ENCODE peak calls at places on chromosomes 1 and 21, in five cellular contexts. F is A549, N is spleen, W is mucosa of descending colon, C is ovary. Z is an unnamed sample. For H3K9me3, the result is how much of the 10 kb centered on the place peaks cover.

GRCh38 chr1:218537131-218537904 is 192.2 kb downstream of the TGFB2 start:
- DNase-seq in W (no peak), C (no peak), F (no peak), N (no peak), Z (no peak)

GRCh38 chr1:119613769-119614358 is 34.2 kb downstream of the ZNF697 start:
- DNase-seq in F (peak), W (peak), C (peak), N (peak), Z (peak)

GRCh38 chr1:32989160-32989894 is 24.7 kb upstream of the RNF19B start:
- DNase-seq in N (peak), W (peak), C (peak), F (no peak), Z (no peak)

GRCh38 chr1:206490643-206491421 is 16.5 kb upstream of the RASSF5 start:
- DNase-seq in C (no peak), N (peak), W (no peak), F (no peak), Z (no peak)

GRCh38 chr1:45501502-45501859 is 1.4 kb downstream of the MMACHC start:
- DNase-seq in N (no peak), C (no peak), W (no peak), F (no peak), Z (no peak)

GRCh38 chr1:42176902-42177519 is 12.5 kb upstream of the GUCA2A start:
- DNase-seq in W (no peak), F (peak), N (no peak), C (no peak), Z (no peak)

GRCh38 chr1:85359874-85360708 is 83.7 kb upstream of the BCL10 start:
- DNase-seq in C (no peak), N (no peak), W (no peak), F (no peak), Z (no peak)

GRCh38 chr1:240804475-240804874 is 192.5 kb upstream of the GREM2 start:
- DNase-seq in C (no peak), N (no peak), W (no peak), F (no peak), Z (no peak)

GRCh38 chr1:227944931-227945890 is 2.5 kb downstream of the WNT9A start:
- DNase-seq in N (peak), F (no peak), W (peak), C (peak), Z (no peak)

GRCh38 chr1:52862666-52863458 is 20.3 kb downstream of the ZYG11A start:
- DNase-seq in N (no peak), F (no peak), W (no peak), C (no peak), Z (no peak)

GRCh38 chr1:12163210-12163609 is 3.6 kb upstream of the TNFRSF1B start:
- DNase-seq in N (no peak), F (no peak), C (no peak), W (no peak), Z (no peak)

GRCh38 chr1:31523769-31524168 is 52.5 kb upstream of the TINAGL1 start:
- DNase-seq in N (no peak), C (no peak), W (peak), F (no peak), Z (no peak)

GRCh38 chr1:202199141-202199889 is 5.7 kb downstream of the LGR6 start:
- DNase-seq in N (no peak), C (no peak), F (no peak), W (peak), Z (no peak)

DNA sequence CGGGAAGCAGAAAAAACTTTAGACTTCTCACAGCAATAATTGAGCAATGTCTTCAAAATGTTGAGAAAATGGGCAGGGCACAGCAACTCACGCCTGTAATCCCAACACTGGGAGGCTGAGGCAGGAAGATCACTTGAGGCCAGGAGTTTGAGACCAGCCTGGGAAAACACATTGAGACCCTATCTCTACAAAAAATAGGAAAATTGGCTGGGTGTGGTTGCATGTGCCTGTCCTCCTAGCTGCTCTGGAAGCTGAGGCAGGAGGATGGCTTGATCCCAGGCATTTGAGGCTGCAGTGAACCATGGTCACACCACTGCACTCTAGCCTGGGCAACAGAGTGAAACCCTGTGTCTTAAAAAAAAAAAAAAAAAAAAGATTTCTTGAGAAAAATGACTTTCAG is 7.8 kb upstream of the ZFP69 start:
- DNase-seq in N (no peak), W (no peak), F (no peak), C (no peak), Z (no peak)
- H3K9me3 ChIP-seq in N (half or more), W (half or more), F (half or more), C (under half), Z (under half)

DNA sequence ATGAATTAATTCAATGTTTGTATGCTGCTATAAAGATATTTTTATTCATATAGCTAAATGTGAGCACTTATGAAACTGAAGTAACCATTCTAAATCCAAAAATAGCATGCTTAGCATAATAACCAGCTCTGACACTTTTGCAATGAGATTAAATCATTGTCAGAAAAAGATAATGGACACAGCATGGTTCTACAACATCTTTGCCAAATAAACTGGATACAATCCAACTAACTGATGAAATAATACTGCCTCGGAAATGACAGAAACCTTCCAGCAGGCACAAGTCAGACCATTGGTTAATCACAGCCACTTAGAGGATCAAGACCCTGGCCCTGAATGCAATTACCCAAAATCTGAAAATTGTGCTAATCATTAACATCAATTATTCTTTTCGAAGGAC is 592.7 kb upstream of the ADGRL4 start:
- DNase-seq in C (no peak), F (no peak), N (no peak), W (no peak), Z (no peak)
- H3K9me3 ChIP-seq in C (under half), F (under half), N (under half), W (under half), Z (under half)

DNA sequence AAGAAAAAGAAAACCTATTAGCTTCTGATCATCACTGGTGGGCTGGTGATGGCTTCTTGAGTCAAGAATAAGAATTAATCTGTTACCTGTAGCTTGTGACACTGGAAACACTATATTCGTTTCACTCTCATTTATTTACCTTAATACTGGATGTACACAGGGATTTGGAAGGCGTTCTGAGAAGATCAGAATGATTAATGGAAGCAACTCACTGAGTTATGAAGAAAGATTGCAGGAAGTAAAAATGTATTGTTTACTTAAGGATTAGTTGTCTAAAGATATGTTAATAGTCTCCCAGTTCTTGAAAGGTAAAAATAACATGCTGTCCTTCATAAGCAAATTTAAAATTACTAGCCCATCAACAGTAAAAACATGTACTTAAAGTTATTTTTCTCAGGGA is 644.9 kb upstream of the NCAM2 start:
- DNase-seq in N (no peak), F (no peak), W (no peak), C (no peak), Z (no peak)
- H3K9me3 ChIP-seq in N (under half), F (under half), W (under half), C (under half), Z (under half)

DNA sequence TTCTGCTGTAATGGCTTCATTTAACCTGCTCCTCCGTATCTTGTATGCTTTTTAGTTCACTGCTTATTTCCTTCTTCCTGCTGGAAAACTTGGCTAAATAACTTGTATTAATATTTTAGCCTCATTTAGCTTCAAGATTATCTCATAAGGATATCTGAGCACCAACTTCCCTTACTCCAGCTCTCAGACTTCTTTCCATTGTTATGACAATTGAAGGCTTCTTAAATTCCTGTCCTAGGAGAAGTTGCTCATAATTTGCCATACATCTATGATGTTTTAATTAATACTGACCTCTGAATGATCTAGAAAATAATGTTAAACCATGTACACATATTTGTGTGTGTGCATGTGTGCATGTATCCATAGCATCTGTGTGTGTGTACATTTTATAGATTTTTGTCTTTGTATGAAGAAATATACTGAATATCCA is 1524.4 kb upstream of the TPTE start:
- DNase-seq in C (no peak), F (no peak), W (no peak), N (no peak), Z (no peak)
- H3K9me3 ChIP-seq in C (under half), F (under half), W (half or more), N (half or more), Z (under half)

GRCh38 chr21:31042080-31042464 is 3.8 kb upstream of the KRTAP19-8 start:
- DNase-seq in C (no peak), W (no peak), F (no peak), N (no peak), Z (no peak)
- H3K9me3 ChIP-seq in C (under half), W (under half), F (under half), N (under half), Z (under half)

DNA sequence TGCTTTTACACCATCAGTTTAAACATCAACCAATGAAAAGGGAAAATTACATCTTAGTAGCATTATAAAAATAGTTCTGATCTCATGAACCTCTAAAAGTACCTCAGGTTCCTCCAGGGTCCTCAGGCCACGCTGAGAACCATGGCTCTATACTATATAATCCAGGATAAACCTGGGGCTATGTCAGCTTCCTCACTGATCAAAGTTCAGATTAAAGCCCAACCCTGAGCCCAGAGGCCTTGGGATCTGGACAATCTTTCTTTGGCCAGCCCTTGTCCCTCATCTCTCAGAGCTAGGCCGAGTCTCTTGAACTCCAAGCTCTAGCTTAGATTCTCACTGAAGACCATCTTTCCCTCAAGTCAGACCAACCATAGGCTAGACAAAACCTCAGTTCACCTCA is 168.3 kb downstream of the PLPP3 start:
- DNase-seq in F (no peak), N (no peak), C (no peak), W (no peak), Z (no peak)
- H3K9me3 ChIP-seq in F (under half), N (under half), C (under half), W (under half), Z (under half)

GRCh38 chr21:33214056-33214455 is 15.7 kb upstream of the IFNAR2 start:
- DNase-seq in C (no peak), N (no peak), F (no peak), W (no peak), Z (no peak)

GRCh38 chr21:33212159-33212851 is 17.4 kb upstream of the IFNAR2 start:
- DNase-seq in N (no peak), C (no peak), F (no peak), W (no peak), Z (no peak)

GRCh38 chr21:33211305-33211704 is 18.4 kb upstream of the IFNAR2 start:
- DNase-seq in F (no peak), N (no peak), C (no peak), W (no peak), Z (no peak)

GRCh38 chr21:33208534-33208933 is 21.2 kb upstream of the IFNAR2 start:
- DNase-seq in W (no peak), N (no peak), F (no peak), C (no peak), Z (no peak)

GRCh38 chr21:33211732-33212131 is 18.0 kb upstream of the IFNAR2 start:
- DNase-seq in W (no peak), C (no peak), N (no peak), F (no peak), Z (no peak)
- H3K9me3 ChIP-seq in W (under half), C (under half), N (under half), F (under half), Z (under half)

GRCh38 chr21:9756677-9757076 is 764.7 kb upstream of the TPTE start:
- DNase-seq in W (no peak), F (no peak), N (no peak), C (no peak), Z (no peak)
- H3K9me3 ChIP-seq in W (half or more), F (under half), N (half or more), C (under half), Z (under half)

GRCh38 chr1:68745006-68745405 is 248.1 kb upstream of the DEPDC1 start:
- DNase-seq in N (no peak), F (no peak), W (no peak), C (no peak), Z (no peak)

GRCh38 chr1:68751723-68752122 is 254.8 kb upstream of the DEPDC1 start:
- DNase-seq in F (no peak), N (no peak), C (no peak), W (no peak), Z (no peak)

GRCh38 chr1:68746378-68746777 is 249.5 kb upstream of the DEPDC1 start:
- DNase-seq in C (no peak), F (no peak), W (no peak), N (no peak), Z (no peak)
- H3K9me3 ChIP-seq in C (under half), F (under half), W (under half), N (under half), Z (under half)

Z was measured in T-helper 17 cell.